ENCODE peak calls at places on chromosomes 16 and 17, in five cellular contexts. C is mammary epithelial cell, H is GM13977, O is omental fat pad, S is astrocyte of the cerebellum. D is an unnamed sample.

GRCh38 chr17:45976391-45976754 is 22.7 kb upstream of the STH start:
- DNase-seq in O (no peak), C (no peak), H (no peak), S (no peak), D (no peak)

GRCh38 chr17:75941442-75941819 is 589 bp upstream of the FBF1 start:
- DNase-seq in H (no peak), S (no peak), C (no peak), O (no peak), D (no peak)

GRCh38 chr16:68459457-68459856 is 11.1 kb upstream of the SMPD3 start:
- DNase-seq in S (no peak), O (no peak), C (no peak), H (no peak), D (no peak)

GRCh38 chr17:34387566-34387965 is 24.5 kb upstream of the CCL1 start:
- DNase-seq in H (no peak), O (no peak), S (no peak), C (no peak), D (no peak)

GRCh38 chr17:73569758-73570319 is 74.4 kb downstream of the SDK2 start:
- DNase-seq in H (no peak), O (no peak), S (no peak), C (no peak), D (no peak)

GRCh38 chr16:75319513-75320401 is 68.3 kb upstream of the BCAR1 start:
- DNase-seq in C (peak), H (peak), S (peak), O (no peak), D (no peak)

GRCh38 chr16:17994027-17994426 is 342.5 kb downstream of the NPIPA8 start:
- DNase-seq in C (no peak), O (no peak), S (no peak), H (no peak), D (no peak)

GRCh38 chr17:69404398-69404797 is 10.1 kb upstream of the MAP2K6 start:
- DNase-seq in O (no peak), S (no peak), C (no peak), H (no peak), D (no peak)

GRCh38 chr16:12002447-12003006 is 26.0 kb downstream of the SNX29 start:
- DNase-seq in C (no peak), H (no peak), O (no peak), S (no peak), D (no peak)

GRCh38 chr17:47693667-47694017 is 319 bp upstream of the TBKBP1 start:
- DNase-seq in C (no peak), H (no peak), S (no peak), O (no peak), D (no peak)

GRCh38 chr16:56047307-56048234 is 143.7 kb upstream of the GNAO1 start:
- DNase-seq in H (no peak), C (no peak), S (no peak), O (no peak), D (no peak)

GRCh38 chr17:59842901-59843652 is 49.7 kb downstream of the TUBD1 start:
- DNase-seq in O (peak), S (peak), C (peak), H (no peak), D (no peak)

DNA sequence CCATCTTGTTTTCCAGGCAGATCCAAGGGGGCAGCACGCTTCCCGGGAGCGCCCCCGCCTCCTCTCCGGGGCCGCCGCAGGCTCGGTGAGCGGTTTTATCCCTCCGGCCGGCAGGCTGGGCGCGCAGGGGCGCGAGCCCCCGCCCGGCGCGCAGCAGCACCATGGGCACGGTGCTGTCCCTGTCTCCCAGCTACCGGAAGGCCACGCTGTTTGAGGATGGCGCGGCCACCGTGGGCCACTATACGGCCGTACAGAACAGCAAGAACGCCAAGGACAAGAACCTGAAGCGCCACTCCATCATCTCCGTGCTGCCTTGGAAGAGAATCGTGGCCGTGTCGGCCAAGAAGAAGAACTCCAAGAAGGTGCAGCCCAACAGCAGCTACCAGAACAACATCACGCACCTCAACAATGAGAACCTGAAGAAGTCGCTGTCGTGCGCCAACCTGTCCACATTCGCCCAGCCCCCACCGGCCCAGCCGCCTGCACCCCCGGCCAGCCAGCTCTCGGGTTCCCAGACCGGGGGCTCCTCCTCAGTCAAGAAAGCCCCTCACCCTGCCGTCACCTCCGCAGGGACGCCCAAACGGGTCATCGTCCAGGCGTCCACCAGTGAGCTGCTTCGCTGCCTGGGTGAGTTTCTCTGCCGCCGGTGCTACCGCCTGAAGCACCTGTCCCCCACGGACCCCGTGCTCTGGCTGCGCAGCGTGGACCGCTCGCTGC is 825 bp downstream of the CDK5R1 start:
- DNase-seq in C (no peak), H (peak), O (no peak), S (no peak), D (peak)
- TF ChIP-seq CTCF in C (no peak), H (no peak), O (no peak), S (no peak), D (no peak)

GRCh38 chr17:36869856-36870617 is 67.2 kb upstream of the LHX1 start:
- DNase-seq in O (no peak), H (no peak), C (peak), S (no peak), D (no peak)
- TF ChIP-seq CTCF in O (no peak), H (no peak), C (no peak), S (no peak), D (no peak)

GRCh38 chr17:32586666-32587065 is 99.9 kb downstream of the CDK5R1 start:
- DNase-seq in O (no peak), S (no peak), C (peak), H (no peak), D (no peak)

GRCh38 chr17:32590974-32591373 is 104.2 kb downstream of the CDK5R1 start:
- DNase-seq in S (no peak), O (no peak), C (no peak), H (no peak), D (no peak)

GRCh38 chr17:32591428-32591827 is 104.6 kb downstream of the CDK5R1 start:
- DNase-seq in O (no peak), S (no peak), C (no peak), H (no peak), D (no peak)

GRCh38 chr17:32588135-32588534 is 101.3 kb downstream of the CDK5R1 start:
- DNase-seq in H (no peak), C (no peak), S (no peak), O (no peak), D (peak)

DNA sequence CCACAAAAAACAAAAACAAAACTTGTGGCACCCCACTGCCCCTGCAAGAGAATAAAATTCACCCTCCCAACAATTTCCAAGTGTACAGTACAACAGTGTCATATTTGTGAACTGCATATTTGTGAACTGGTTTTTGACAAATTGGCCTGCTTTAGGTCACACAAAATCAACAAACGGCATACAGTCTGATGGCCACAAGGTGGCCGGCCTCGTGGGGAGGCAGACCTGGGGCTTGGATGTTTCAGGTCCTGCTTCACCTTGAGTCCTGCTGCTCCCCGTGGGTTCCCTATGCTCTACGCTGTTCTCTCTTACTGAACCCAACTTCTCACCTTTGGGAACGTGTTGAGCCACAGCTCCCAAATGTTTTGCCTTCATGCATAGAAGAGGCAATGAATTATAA is 102.2 kb downstream of the CDK5R1 start:
- DNase-seq in C (no peak), H (no peak), S (no peak), O (no peak), D (no peak)
- TF ChIP-seq CTCF in C (peak), H (peak), S (no peak), O (no peak), D (peak)

GRCh38 chr16:85894266-85894665 is 4.7 kb upstream of the IRF8 start:
- DNase-seq in S (no peak), O (no peak), C (no peak), H (no peak), D (peak)
- TF ChIP-seq CTCF in S (no peak), O (no peak), C (no peak), H (peak), D (peak)

GRCh38 chr17:27577124-27577761 is 53.7 kb upstream of the LGALS9 start:
- DNase-seq in O (no peak), H (no peak), C (peak), S (no peak), D (no peak)

GRCh38 chr17:27579304-27579703 is 51.7 kb upstream of the LGALS9 start:
- DNase-seq in O (no peak), S (no peak), H (peak), C (no peak), D (no peak)

GRCh38 chr17:27577884-27578717 is 52.9 kb upstream of the LGALS9 start:
- DNase-seq in H (peak), S (no peak), O (no peak), C (no peak), D (no peak)

GRCh38 chr17:27579897-27580321 is 51.1 kb upstream of the LGALS9 start:
- DNase-seq in S (no peak), C (no peak), H (peak), O (no peak), D (no peak)

GRCh38 chr17:27578718-27579085 is 52.3 kb upstream of the LGALS9 start:
- DNase-seq in H (peak), C (peak), O (no peak), S (no peak), D (no peak)
- TF ChIP-seq CTCF in H (no peak), C (no peak), O (no peak), S (no peak), D (no peak)

DNA sequence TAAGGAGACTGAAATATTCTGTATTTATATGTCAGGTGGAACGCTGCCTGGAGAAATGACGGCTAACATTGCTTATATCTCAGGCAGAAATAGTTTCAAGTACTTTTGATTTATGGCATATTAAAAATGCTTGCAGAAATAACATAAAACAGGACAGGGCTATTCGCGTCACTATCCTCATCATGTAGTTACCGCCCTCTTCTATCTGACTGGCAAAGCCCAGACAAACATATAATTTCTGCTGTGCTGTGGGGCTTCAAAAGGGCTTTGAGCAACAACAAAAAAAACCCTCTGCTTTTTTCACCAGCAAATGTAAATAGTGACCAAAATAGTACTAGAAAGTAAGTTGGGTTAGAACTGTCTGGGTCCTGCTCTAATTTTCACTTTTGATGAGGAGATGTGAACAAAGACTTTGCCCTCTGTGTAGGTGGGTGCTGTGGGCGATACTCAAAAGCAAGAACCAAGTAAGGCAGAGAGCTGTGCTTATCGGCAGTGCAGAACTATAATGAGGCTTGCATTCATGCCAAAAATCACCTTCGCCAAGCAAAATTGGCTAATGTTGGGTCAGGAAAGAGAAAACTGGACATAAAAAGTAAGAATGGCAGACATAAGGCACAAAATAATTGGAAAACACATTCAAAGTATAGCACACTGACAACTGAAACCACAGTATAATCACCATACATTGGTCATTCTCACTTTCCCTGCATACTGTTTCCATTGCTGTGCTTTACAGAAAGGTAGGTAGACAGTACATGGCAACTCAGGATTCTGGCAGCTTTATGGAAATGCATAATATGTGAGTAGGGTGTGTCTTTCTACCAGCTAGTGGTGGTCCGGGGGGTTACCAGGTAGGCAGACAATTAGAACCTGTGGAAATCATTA is 151.2 kb upstream of the AXIN2 start:
- DNase-seq in H (no peak), O (no peak), C (no peak), S (no peak), D (no peak)
- TF ChIP-seq CTCF in H (no peak), O (no peak), C (no peak), S (no peak), D (no peak)

DNA sequence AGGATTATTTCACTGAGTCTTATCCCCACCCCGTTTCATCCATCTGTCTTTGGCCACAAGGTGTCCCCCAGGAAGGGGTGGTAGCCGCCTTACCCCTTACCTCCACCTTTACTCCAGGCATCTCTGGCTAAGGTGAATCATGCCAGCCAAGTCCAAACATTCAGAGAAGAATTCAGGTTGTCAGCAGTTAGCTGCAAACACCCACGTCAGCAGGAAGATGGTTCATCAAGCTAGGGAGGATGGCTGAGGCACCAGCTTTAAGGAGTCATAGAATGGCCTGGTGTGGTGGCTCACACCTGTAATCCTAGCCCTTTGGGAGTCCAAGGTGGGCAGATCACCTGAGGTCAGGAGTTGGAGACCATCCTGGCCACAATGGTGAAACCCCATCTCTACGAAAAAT is 61.0 kb downstream of the RBFOX1 start:
- DNase-seq in O (no peak), C (no peak), H (no peak), S (no peak), D (no peak)
- TF ChIP-seq CTCF in O (no peak), C (no peak), H (no peak), S (no peak), D (no peak)